ENCODE peak calls at places on chromosomes 1 and 21, in ten cellular contexts. Q, Y, E, M, Z, S, G, P, H and F are unnamed samples.

GRCh38 chr1:25900209-25900608 is 6.0 kb downstream of the STMN1 start:
- DNase-seq in H (no peak), M (no peak), G (no peak), Y (no peak), Z (no peak), P (no peak), E (no peak), S (no peak), Q (no peak), F (peak; percentile 37)

GRCh38 chr1:1001631-1002300 is 1.9 kb upstream of the HES4 start:
- DNase-seq in Z (peak; percentile 60), E (peak; percentile 79), G (peak; percentile 33), S (no peak), P (peak; percentile 53), Q (peak; percentile 91), Y (peak; percentile 54), M (peak; percentile 60), H (peak; percentile 58), F (no peak)

GRCh38 chr1:13830170-13830569 is 130.2 kb downstream of the PRDM2 start:
- DNase-seq in P (no peak), Y (no peak), G (no peak), Z (no peak), S (no peak), M (no peak), E (no peak), Q (no peak), H (no peak), F (no peak)

GRCh38 chr1:230030122-230030821 is 36.8 kb upstream of the GALNT2 start:
- DNase-seq in G (no peak), Q (no peak), Y (no peak), H (no peak), S (no peak), P (no peak), M (no peak), E (no peak), Z (no peak), F (no peak)

GRCh38 chr1:80076469-80076868 is 1069.9 kb upstream of the ADGRL4 start:
- DNase-seq in M (no peak), Q (no peak), S (no peak), Z (no peak), P (no peak), G (no peak), H (no peak), Y (no peak), E (no peak), F (no peak)

GRCh38 chr1:226134170-226135058 is 52.1 kb downstream of the ACBD3 start:
- DNase-seq in H (no peak), Q (no peak), S (no peak), P (no peak), E (no peak), M (no peak), Y (no peak), Z (no peak), G (no peak), F (no peak)

GRCh38 chr1:93708734-93709481 is 27.3 kb upstream of the BCAR3 start:
- DNase-seq in Z (no peak), S (no peak), P (no peak), G (peak; percentile 34), Y (no peak), M (no peak), Q (peak; percentile 58), H (no peak), E (no peak), F (no peak)

GRCh38 chr1:196373798-196374197 is 234.4 kb downstream of the KCNT2 start:
- DNase-seq in E (no peak), S (no peak), H (no peak), Y (no peak), Z (no peak), P (no peak), Q (no peak), M (no peak), G (no peak), F (no peak)

GRCh38 chr1:108502624-108503023 is 52.5 kb downstream of the NBPF6 start:
- DNase-seq in Z (no peak), P (peak; percentile 7), H (peak; percentile 77), Q (no peak), G (peak; percentile 61), Y (no peak), S (no peak), M (no peak), E (no peak), F (no peak)

GRCh38 chr1:67583462-67583950 is 101.5 kb upstream of the GADD45A start:
- DNase-seq in G (peak; percentile 27), H (peak; percentile 84), E (no peak), Z (no peak), S (no peak), Q (no peak), P (no peak), Y (no peak), M (no peak), F (no peak)

GRCh38 chr1:237681210-237681609 is 209.5 kb downstream of the ZP4 start:
- DNase-seq in S (no peak), G (no peak), Z (no peak), P (peak; percentile 21), E (no peak), Y (no peak), H (no peak), Q (no peak), M (no peak), F (no peak)

GRCh38 chr1:75870951-75871350 is 61.3 kb downstream of the ASB17 start:
- DNase-seq in G (no peak), Z (no peak), E (no peak), S (no peak), M (no peak), H (no peak), Q (no peak), P (no peak), Y (no peak), F (no peak)

GRCh38 chr21:41622831-41623548 is 115.0 kb upstream of the TMPRSS2 start:
- DNase-seq in Q (no peak), Y (no peak), P (no peak), M (no peak), E (no peak), G (peak; percentile 65), H (peak; percentile 17), Z (no peak), S (no peak), F (no peak)

GRCh38 chr1:150551049-150551783 is 2.0 kb downstream of the ADAMTSL4 start:
- DNase-seq in M (no peak), E (peak; percentile 76), Y (no peak), S (no peak), P (no peak), Z (no peak), H (no peak), G (peak; percentile 50), Q (no peak), F (no peak)

GRCh38 chr21:42350899-42351543 is at the start of gene TFF2:
- DNase-seq in M (no peak), Q (no peak), H (no peak), Z (no peak), Y (no peak), E (no peak), G (no peak), P (no peak), S (no peak), F (no peak)

GRCh38 chr1:212242288-212242984 is 42.8 kb upstream of the PPP2R5A start:
- DNase-seq in M (no peak), E (no peak), Q (no peak), S (no peak), Y (no peak), P (no peak), G (no peak), Z (no peak), H (no peak), F (no peak)

GRCh38 chr1:145884675-145885074 is 991 bp downstream of the ANKRD35 start:
- DNase-seq in Q (no peak), E (no peak), G (peak; percentile 91), H (peak; percentile 63), Y (no peak), S (no peak), P (peak; percentile 23), M (no peak), Z (no peak), F (no peak)

GRCh38 chr1:213724640-213725536 is 262.9 kb upstream of the PROX1 start:
- DNase-seq in Z (no peak), P (peak; percentile 17), H (peak; percentile 60), G (peak; percentile 4), Q (no peak), E (no peak), S (no peak), M (no peak), Y (no peak), F (no peak)

GRCh38 chr1:176987016-176987415 is 177.5 kb downstream of the ASTN1 start:
- DNase-seq in E (no peak), S (no peak), Y (no peak), H (peak; percentile 22), M (no peak), P (peak; percentile 9), G (peak; percentile 59), Z (no peak), Q (no peak), F (no peak)

GRCh38 chr1:161691846-161692245 is 15.2 kb upstream of the FCRLA start:
- DNase-seq in M (no peak), Y (no peak), Z (no peak), G (no peak), H (no peak), E (no peak), P (no peak), S (no peak), Q (no peak), F (no peak)

GRCh38 chr1:110554871-110555801 is 36.2 kb upstream of the KCNA10 start:
- DNase-seq in Q (peak; percentile 84), H (peak; percentile 12), Z (peak; percentile 46), S (no peak), Y (no peak), P (peak; percentile 2), G (peak; percentile 13), E (peak; percentile 68), M (peak; percentile 51), F (peak; percentile 62)

GRCh38 chr1:147890177-147890790 is 12.3 kb upstream of the GJA8 start:
- DNase-seq in Y (peak; percentile 6), Z (peak; percentile 59), E (peak; percentile 81), M (peak; percentile 43), S (no peak), P (peak; percentile 41), H (peak; percentile 14), G (peak; percentile 22), Q (peak; percentile 90), F (peak; percentile 1)

GRCh38 chr1:220775238-220775853 is 11.4 kb upstream of the MTARC1 start:
- DNase-seq in P (peak; percentile 38), Y (no peak), Q (peak; percentile 70), S (no peak), G (peak; percentile 37), Z (peak; percentile 24), E (no peak), M (peak; percentile 4), H (peak; percentile 12), F (no peak)

GRCh38 chr1:225596152-225596551 is 56.8 kb downstream of the ENAH start:
- DNase-seq in G (no peak), P (no peak), Y (no peak), Q (no peak), H (no peak), S (no peak), Z (no peak), E (no peak), M (no peak), F (no peak)

GRCh38 chr1:203124546-203125317 is 2.8 kb upstream of the ADORA1 start:
- DNase-seq in Z (no peak), Q (no peak), H (no peak), P (no peak), M (no peak), G (peak; percentile 30), E (no peak), Y (no peak), S (no peak), F (no peak)

GRCh38 chr1:23384312-23385058 is 14.8 kb upstream of the ZNF436 start:
- DNase-seq in H (peak; percentile 75), Z (no peak), G (peak; percentile 82), E (no peak), P (peak; percentile 53), Y (peak; percentile 9), S (no peak), Q (no peak), M (no peak), F (no peak)

GRCh38 chr1:59178803-59179202 is 118.1 kb upstream of the FGGY start:
- DNase-seq in Y (no peak), Z (no peak), Q (no peak), P (no peak), M (no peak), S (no peak), H (no peak), E (no peak), G (no peak), F (no peak)

GRCh38 chr1:5688479-5689077 is 303.6 kb downstream of the NPHP4 start:
- DNase-seq in S (no peak), G (no peak), H (no peak), P (no peak), M (no peak), Z (no peak), Y (no peak), Q (no peak), E (no peak), F (no peak)